ENCODE peak calls at places on chromosomes 16 and 17, in eight cellular contexts. O is transverse colon; Y is colonic mucosa; T is neural progenitor cell; L is lower lobe of right lung; Z is IMR-90; J is CD8-positive, alpha-beta T cell; K is heart right ventricle. C is an unnamed sample.
A peak's percentile ranks its signal among the peaks of the same experiment; 100 is the strongest.

GRCh38 chr16:84559311-84559932 is 55.0 kb upstream of the MEAK7 start:
- DNase-seq in J (no peak), Y (peak; percentile 84), O (peak; percentile 76), T (no peak), K (no peak), L (no peak), Z (no peak), C (no peak)

GRCh38 chr17:75181608-75182318 is 996 bp downstream of the SUMO2 start:
- DNase-seq in Y (peak; percentile 49), K (peak; percentile 14), T (peak; percentile 50), O (peak; percentile 30), J (peak; percentile 40), Z (no peak), L (peak; percentile 51), C (no peak)

GRCh38 chr16:23448392-23448791 is 4.6 kb downstream of the COG7 start:
- DNase-seq in K (no peak), J (no peak), Y (peak; percentile 45), O (peak; percentile 21), T (no peak), Z (peak; percentile 52), L (no peak), C (no peak)

GRCh38 chr17:79741751-79742588 is 11.2 kb downstream of the ENPP7 start:
- DNase-seq in Y (peak; percentile 77), T (peak; percentile 87), L (peak; percentile 83), J (peak; percentile 76), O (peak; percentile 75), K (peak; percentile 68), Z (peak; percentile 32), C (peak; percentile 73)

GRCh38 chr16:81279375-81279774 is 35.4 kb upstream of the GAN start:
- DNase-seq in T (no peak), J (no peak), L (no peak), O (no peak), Z (peak; percentile 68), Y (no peak), K (no peak), C (no peak)

GRCh38 chr17:43846221-43846712 is 709 bp upstream of the CD300LG start:
- DNase-seq in J (peak; percentile 76), K (peak; percentile 87), T (peak; percentile 86), Y (peak; percentile 86), L (peak; percentile 90), Z (peak; percentile 58), O (peak; percentile 87), C (peak; percentile 92)

GRCh38 chr16:7456221-7456620 is 123.6 kb downstream of the RBFOX1 start:
- DNase-seq in K (no peak), O (no peak), L (no peak), J (no peak), Z (no peak), T (no peak), Y (no peak), C (no peak)

GRCh38 chr16:54654429-54654828 is 276.2 kb upstream of the IRX5 start:
- DNase-seq in T (peak; percentile 59), L (no peak), O (no peak), Y (no peak), J (no peak), K (no peak), Z (no peak), C (no peak)

GRCh38 chr16:4936181-4936990 is 562 bp downstream of the PPL start:
- DNase-seq in K (no peak), O (peak; percentile 46), Y (peak; percentile 53), Z (no peak), L (peak; percentile 75), J (no peak), T (peak; percentile 75), C (peak; percentile 47)

GRCh38 chr16:56115817-56116576 is 75.3 kb upstream of the GNAO1 start:
- DNase-seq in J (no peak), Y (no peak), T (peak; percentile 20), Z (no peak), K (no peak), L (no peak), O (no peak), C (no peak)

GRCh38 chr16:26993511-26993910 is 73.2 kb upstream of the C16orf82 start:
- DNase-seq in L (no peak), Y (no peak), O (no peak), J (no peak), Z (no peak), K (no peak), T (no peak), C (no peak)

GRCh38 chr17:1301546-1301945 is 22.1 kb downstream of the TRARG1 start:
- DNase-seq in K (no peak), Z (no peak), O (no peak), J (no peak), T (no peak), Y (no peak), L (no peak), C (no peak)

GRCh38 chr17:74780443-74781238 is 4.5 kb upstream of the NAT9 start:
- DNase-seq in Y (no peak), T (peak; percentile 74), K (no peak), Z (no peak), J (no peak), O (no peak), L (no peak), C (no peak)

GRCh38 chr17:65587602-65588193 is 26.2 kb upstream of the AXIN2 start:
- DNase-seq in L (no peak), T (no peak), K (no peak), Y (no peak), J (no peak), O (no peak), Z (no peak), C (no peak)

GRCh38 chr17:72406501-72406900 is 285.7 kb downstream of the SOX9 start:
- DNase-seq in O (no peak), Y (peak; percentile 16), T (no peak), Z (no peak), K (no peak), J (no peak), L (no peak), C (no peak)

GRCh38 chr17:75073618-75074047 is 14.1 kb upstream of the SLC16A5 start:
- DNase-seq in J (no peak), K (no peak), T (no peak), L (peak; percentile 4), Z (no peak), O (peak; percentile 53), Y (no peak), C (peak; percentile 67)

GRCh38 chr17:2056221-2057129 is 1.6 kb downstream of the HIC1 start:
- DNase-seq in K (no peak), J (peak; percentile 57), O (peak; percentile 42), Z (peak; percentile 64), Y (no peak), L (peak; percentile 60), T (peak; percentile 71), C (peak; percentile 36)

GRCh38 chr17:4130715-4131114 is 12.1 kb downstream of the ZZEF1 start:
- DNase-seq in Z (peak; percentile 17), J (no peak), Y (peak; percentile 64), T (no peak), L (no peak), K (peak; percentile 17), O (peak; percentile 53), C (no peak)

GRCh38 chr16:3020604-3021448 is 658 bp downstream of the TNFRSF12A start:
- DNase-seq in O (peak; percentile 75), L (peak; percentile 89), K (peak; percentile 85), T (peak; percentile 74), Y (peak; percentile 79), Z (peak; percentile 89), J (peak; percentile 81), C (peak; percentile 96)
- H3K4me1 ChIP-seq in O (peaks cover 52% of the 10 kb centered on the region), L (peaks cover 66% of the 10 kb centered on the region), K (peaks cover 56% of the 10 kb centered on the region), T (peaks cover 21% of the 10 kb centered on the region), Y (peaks cover 18% of the 10 kb centered on the region), Z (peaks cover 11% of the 10 kb centered on the region), J (peaks cover 64% of the 10 kb centered on the region), C (peaks cover 31% of the 10 kb centered on the region)

GRCh38 chr16:8627456-8627855 is 6.0 kb downstream of the METTL22 start:
- DNase-seq in Y (no peak), T (no peak), Z (no peak), L (no peak), O (no peak), J (no peak), K (no peak), C (no peak)
- H3K27ac ChIP-seq in Y (no peak overlapping the region), T (no peak overlapping the region), Z (no peak overlapping the region), L (no peak overlapping the region), O (no peak overlapping the region), J (no peak overlapping the region), K (no peak overlapping the region), C (no peak overlapping the region)

DNA sequence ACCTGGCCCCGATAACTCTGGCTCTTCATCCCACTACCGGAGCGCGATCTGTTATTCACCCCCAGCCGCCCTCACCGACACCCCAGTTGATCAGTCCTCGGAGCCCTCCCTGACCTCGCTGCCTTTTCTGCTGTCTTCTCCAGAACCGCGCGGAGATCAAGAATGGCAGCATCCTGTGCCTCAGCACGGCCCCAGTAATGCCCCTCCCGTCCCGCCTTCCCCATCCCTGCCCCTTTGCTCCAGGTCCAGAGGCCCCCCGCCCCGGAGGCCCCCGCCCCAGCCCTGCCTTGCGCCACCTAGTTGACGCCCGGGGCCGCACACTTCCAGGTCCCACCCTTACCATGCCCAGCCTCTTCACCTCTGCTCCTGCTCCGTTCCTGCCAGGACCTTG is 872 bp downstream of the ELMO3 start:
- DNase-seq in K (no peak), Y (peak; percentile 70), J (no peak), T (peak; percentile 61), Z (no peak), L (no peak), O (peak; percentile 63), C (no peak)
- TF ChIP-seq CTCF in K (no peak), Y (no peak), J (no peak), T (peak; percentile 34), Z (no peak), L (no peak), O (no peak), C (no peak)

GRCh38 chr17:80907281-80907680 is 84.4 kb upstream of the CHMP6 start:
- DNase-seq in O (no peak), Y (no peak), J (no peak), L (no peak), T (no peak), K (no peak), Z (no peak), C (no peak)

GRCh38 chr17:80909635-80910034 is 82.0 kb upstream of the CHMP6 start:
- DNase-seq in Z (no peak), O (no peak), L (no peak), J (no peak), Y (no peak), K (no peak), T (no peak), C (no peak)

GRCh38 chr17:80906364-80907259 is 85.0 kb upstream of the CHMP6 start:
- DNase-seq in T (no peak), K (no peak), J (no peak), L (no peak), Y (no peak), Z (no peak), O (no peak), C (no peak)

GRCh38 chr17:80908776-80909175 is 82.9 kb upstream of the CHMP6 start:
- DNase-seq in J (no peak), Z (no peak), Y (no peak), O (no peak), L (no peak), K (no peak), T (no peak), C (peak; percentile 26)

GRCh38 chr17:80908206-80908605 is 83.4 kb upstream of the CHMP6 start:
- DNase-seq in L (no peak), Y (no peak), T (no peak), Z (no peak), J (no peak), K (no peak), O (no peak), C (no peak)
- H3K4me1 ChIP-seq in L (no peaks in the 10 kb centered on the region), Y (no peaks in the 10 kb centered on the region), T (peaks cover 15% of the 10 kb centered on the region), Z (no peaks in the 10 kb centered on the region), J (no peaks in the 10 kb centered on the region), K (no peaks in the 10 kb centered on the region), O (no peaks in the 10 kb centered on the region), C (no peaks in the 10 kb centered on the region)

GRCh38 chr17:32156656-32157055 is 14.4 kb downstream of the RHOT1 start:
- DNase-seq in T (no peak), Y (no peak), J (no peak), O (no peak), L (no peak), Z (no peak), K (no peak), C (no peak)
- H3K27ac ChIP-seq in T (no peak overlapping the region), Y (no peak overlapping the region), J (no peak overlapping the region), O (no peak overlapping the region), L (no peak overlapping the region), Z (no peak overlapping the region), K (no peak overlapping the region), C (peak overlapping the region; percentile 62)

C was measured in psoas muscle.